ENCODE peak calls at places on chromosomes 1 and 21, in eight cellular contexts. W, L, R, T, X, V, K and G are unnamed samples.

GRCh38 chr1:45957684-45958083 is 154.3 kb downstream of the MAST2 start:
- DNase-seq in W (no peak), L (no peak), R (no peak), T (no peak), X (no peak), V (no peak), K (no peak), G (no peak)

GRCh38 chr1:151547119-151547899 is 7.2 kb downstream of the TUFT1 start:
- DNase-seq in W (no peak), L (peak), R (peak), T (no peak), X (no peak), V (no peak), K (peak), G (peak)

GRCh38 chr1:67433830-67434229 is 3.6 kb upstream of the SERBP1 start:
- DNase-seq in W (no peak), L (no peak), R (no peak), T (no peak), X (no peak), V (no peak), K (no peak), G (no peak)

GRCh38 chr1:236131916-236132315 is 10.4 kb upstream of the GPR137B start:
- DNase-seq in W (no peak), L (no peak), R (no peak), T (no peak), X (no peak), V (no peak), K (no peak), G (no peak)

GRCh38 chr1:7460807-7461206 is 310.3 kb upstream of the VAMP3 start:
- DNase-seq in W (no peak), L (no peak), R (no peak), T (no peak), X (no peak), V (no peak), K (no peak), G (no peak)

GRCh38 chr1:240091614-240092300 is at the start of gene FMN2:
- DNase-seq in W (no peak), L (peak), R (no peak), T (no peak), X (peak), V (peak), K (no peak), G (peak)

GRCh38 chr21:41612674-41613250 is 104.8 kb upstream of the TMPRSS2 start:
- DNase-seq in W (no peak), L (peak), R (peak), T (no peak), X (peak), V (peak), K (peak), G (peak)

GRCh38 chr1:1314678-1315335 is 6.4 kb downstream of the PUSL1 start:
- DNase-seq in W (no peak), L (no peak), R (no peak), T (no peak), X (no peak), V (no peak), K (no peak), G (no peak)

GRCh38 chr1:50335036-50335435 is 88.2 kb downstream of the DMRTA2 start:
- DNase-seq in W (no peak), L (no peak), R (no peak), T (no peak), X (no peak), V (no peak), K (no peak), G (no peak)

GRCh38 chr1:37265786-37266667 is 208.4 kb upstream of the ZC3H12A start:
- DNase-seq in W (no peak), L (no peak), R (no peak), T (no peak), X (no peak), V (no peak), K (no peak), G (no peak)

GRCh38 chr1:233010164-233010563 is 59.8 kb downstream of the NTPCR start:
- DNase-seq in W (no peak), L (no peak), R (no peak), T (no peak), X (no peak), V (no peak), K (no peak), G (no peak)

GRCh38 chr1:110262846-110263631 is 52.9 kb downstream of the KCNC4 start:
- DNase-seq in W (no peak), L (no peak), R (no peak), T (no peak), X (no peak), V (no peak), K (no peak), G (no peak)

GRCh38 chr1:39954870-39955546 is at the start of gene MFSD2A:
- DNase-seq in W (peak), L (peak), R (peak), T (peak), X (peak), V (peak), K (peak), G (peak)

GRCh38 chr1:119001181-119002018 is 13.3 kb upstream of the TBX15 start:
- DNase-seq in W (no peak), L (peak), R (no peak), T (no peak), X (no peak), V (no peak), K (peak), G (peak)

GRCh38 chr1:222464841-222465210 is 83.1 kb downstream of the HHIPL2 start:
- DNase-seq in W (peak), L (peak), R (peak), T (peak), X (peak), V (peak), K (peak), G (peak)

GRCh38 chr1:2204384-2205190 is 10.0 kb upstream of the FAAP20 start:
- DNase-seq in W (no peak), L (peak), R (no peak), T (no peak), X (no peak), V (peak), K (peak), G (peak)

GRCh38 chr1:223141021-223141420 is 2.0 kb downstream of the TLR5 start:
- DNase-seq in W (no peak), L (no peak), R (peak), T (no peak), X (no peak), V (no peak), K (no peak), G (peak)

GRCh38 chr1:165352442-165353293 is 3.8 kb downstream of the LMX1A start:
- DNase-seq in W (no peak), L (no peak), R (no peak), T (no peak), X (no peak), V (no peak), K (no peak), G (no peak)

GRCh38 chr1:21064057-21064456 is 112.6 kb downstream of the EIF4G3 start:
- DNase-seq in W (no peak), L (no peak), R (no peak), T (no peak), X (no peak), V (no peak), K (no peak), G (no peak)

GRCh38 chr1:154334647-154335350 is 9.5 kb downstream of the ATP8B2 start:
- DNase-seq in W (peak), L (peak), R (peak), T (peak), X (peak), V (peak), K (peak), G (peak)

GRCh38 chr1:228799929-228800328 is 64.7 kb downstream of the RHOU start:
- DNase-seq in W (no peak), L (no peak), R (no peak), T (no peak), X (no peak), V (no peak), K (no peak), G (no peak)

GRCh38 chr1:14987829-14988603 is 165.5 kb upstream of the TMEM51 start:
- DNase-seq in W (no peak), L (no peak), R (no peak), T (no peak), X (no peak), V (no peak), K (peak), G (peak)

GRCh38 chr1:45518910-45519309 is 2.8 kb downstream of the PRDX1 start:
- DNase-seq in W (no peak), L (no peak), R (no peak), T (no peak), X (no peak), V (no peak), K (no peak), G (no peak)

GRCh38 chr1:17874665-17875064 is 119.5 kb downstream of the ACTL8 start:
- DNase-seq in W (no peak), L (peak), R (no peak), T (no peak), X (no peak), V (no peak), K (peak), G (peak)

GRCh38 chr21:42227909-42228708 is 9.2 kb downstream of the ABCG1 start:
- DNase-seq in W (peak), L (peak), R (peak), T (peak), X (peak), V (peak), K (peak), G (peak)

GRCh38 chr1:236287757-236288619 is 6.2 kb upstream of the ERO1B start:
- DNase-seq in W (no peak), L (peak), R (no peak), T (no peak), X (no peak), V (no peak), K (no peak), G (no peak)